ENCODE peak calls at places on chromosome 15, in nine cellular contexts. P is IMR-90, M is adrenal gland, C is body of pancreas, R is HCT116, Y is transverse colon, J is right lobe of liver, K is stomach, W is prostate gland. U is an unnamed sample.

GRCh38 chr15:43749690-43750345 is 3.6 kb downstream of the PDIA3 start:
- DNase-seq in M (no peak), W (no peak), K (peak), R (no peak), P (no peak), C (no peak), Y (no peak), J (no peak), U (peak)

GRCh38 chr15:80159301-80159700 is 6.5 kb downstream of the FAH start:
- DNase-seq in M (no peak), R (no peak), J (no peak), P (no peak), K (no peak), W (no peak), Y (no peak), C (no peak), U (no peak)

GRCh38 chr15:31327674-31328424 is 1.2 kb downstream of the KLF13 start:
- DNase-seq in W (peak), R (no peak), C (peak), M (peak), K (peak), Y (peak), J (peak), P (peak), U (peak)

GRCh38 chr15:94231728-94232086 is 346 bp downstream of the MCTP2 start:
- DNase-seq in K (peak), M (peak), R (no peak), J (no peak), C (no peak), P (no peak), Y (peak), W (no peak), U (peak)

GRCh38 chr15:45030743-45031142 is 7.7 kb downstream of the SORD start:
- DNase-seq in R (no peak), P (no peak), M (no peak), C (no peak), K (no peak), W (no peak), Y (no peak), J (no peak), U (no peak)

GRCh38 chr15:66131831-66132230 is 121.7 kb downstream of the MEGF11 start:
- DNase-seq in K (no peak), W (no peak), Y (no peak), J (no peak), R (no peak), P (no peak), M (no peak), C (no peak), U (no peak)

GRCh38 chr15:29678504-29679034 is 143.7 kb downstream of the TJP1 start:
- DNase-seq in J (no peak), Y (no peak), R (no peak), P (no peak), M (no peak), K (no peak), W (no peak), C (no peak), U (no peak)

GRCh38 chr15:39948817-39949216 is 14.9 kb downstream of the EIF2AK4 start:
- DNase-seq in Y (no peak), K (no peak), W (no peak), C (no peak), P (no peak), R (no peak), J (no peak), M (no peak), U (no peak)

GRCh38 chr15:68404056-68404798 is 27.7 kb downstream of the ITGA11 start:
- DNase-seq in K (no peak), Y (no peak), R (no peak), M (no peak), C (no peak), W (no peak), J (peak), P (no peak), U (no peak)

DNA sequence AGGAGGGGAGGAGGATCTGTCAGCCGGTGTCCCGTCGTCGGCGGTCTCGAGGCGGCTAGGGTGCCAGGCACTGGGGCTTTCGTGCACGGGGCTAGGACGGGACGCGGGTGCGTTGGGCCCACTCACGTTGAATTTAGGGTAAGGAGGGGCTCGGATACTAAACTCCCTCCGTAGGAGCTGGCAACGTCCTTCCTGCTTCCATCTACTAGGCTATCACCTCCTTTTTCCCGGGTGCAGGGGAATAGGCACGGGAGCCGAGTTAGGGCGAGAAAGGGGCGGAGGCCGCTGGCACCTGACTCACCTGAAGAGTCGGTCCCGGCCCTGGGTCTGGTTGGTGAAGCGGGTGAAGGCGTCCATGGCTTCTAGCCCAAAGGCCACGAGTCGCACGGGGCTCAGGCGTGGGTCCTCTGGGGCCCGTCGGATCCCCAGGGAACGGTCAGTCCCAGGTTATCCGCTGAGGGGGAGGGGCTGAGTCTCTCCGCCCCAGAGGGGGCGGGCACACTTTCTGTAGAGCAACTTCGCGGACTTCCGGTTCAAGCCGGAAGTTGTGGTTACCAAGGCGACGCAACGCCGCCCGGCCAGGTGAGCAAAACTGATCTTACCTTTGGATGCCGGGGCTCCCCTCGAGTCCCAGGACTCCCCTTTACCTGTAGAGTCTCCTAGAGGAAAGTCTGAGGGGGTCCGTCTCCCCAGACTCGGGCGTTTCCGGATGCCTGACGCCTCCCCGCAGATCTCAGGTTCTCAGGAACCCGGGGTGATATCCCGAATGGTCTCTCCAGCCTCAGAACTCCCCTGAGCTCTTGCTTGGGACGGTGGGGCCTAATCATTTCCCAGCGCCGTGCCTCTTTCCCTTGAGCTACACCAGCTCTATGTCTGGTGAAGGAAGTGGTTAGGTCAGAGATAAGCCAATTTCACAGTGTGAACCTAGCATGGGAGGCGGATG is at the start of the genes PEX11A and WDR93:
- DNase-seq in C (peak), K (peak), Y (peak), M (peak), W (peak), P (peak), R (peak), J (peak), U (peak)
- TF ChIP-seq POLR2A in C (peak), K (no peak), Y (peak), M (no peak), W (peak), P (no peak), R (peak), J (peak), U (no peak)

GRCh38 chr15:76282451-76282850 is 28.8 kb downstream of the ETFA start:
- DNase-seq in R (no peak), P (no peak), K (no peak), W (no peak), J (no peak), M (no peak), Y (no peak), C (no peak), U (no peak)

GRCh38 chr15:76289582-76289981 is 21.7 kb downstream of the ETFA start:
- DNase-seq in K (no peak), Y (no peak), C (no peak), M (no peak), J (no peak), W (no peak), P (no peak), R (no peak), U (no peak)

GRCh38 chr15:76285241-76285825 is 25.9 kb downstream of the ETFA start:
- DNase-seq in C (no peak), M (no peak), Y (no peak), R (no peak), J (no peak), K (no peak), P (peak), W (no peak), U (peak)

GRCh38 chr15:76286231-76286879 is 24.9 kb downstream of the ETFA start:
- DNase-seq in R (no peak), P (peak), K (no peak), W (no peak), M (no peak), J (no peak), Y (no peak), C (no peak), U (no peak)
- H3K4me3 ChIP-seq in R (no peak), P (no peak), K (no peak), W (no peak), M (no peak), J (no peak), Y (no peak), C (no peak), U (no peak)

GRCh38 chr15:87703238-87704111 is 553.1 kb downstream of the NTRK3 start:
- DNase-seq in K (no peak), P (no peak), J (no peak), W (no peak), C (no peak), R (no peak), M (no peak), Y (no peak), U (no peak)
- TF ChIP-seq POLR2A in K (no peak), P (no peak), J (no peak), W (no peak), C (no peak), R (no peak), M (no peak), Y (no peak), U (no peak)

DNA sequence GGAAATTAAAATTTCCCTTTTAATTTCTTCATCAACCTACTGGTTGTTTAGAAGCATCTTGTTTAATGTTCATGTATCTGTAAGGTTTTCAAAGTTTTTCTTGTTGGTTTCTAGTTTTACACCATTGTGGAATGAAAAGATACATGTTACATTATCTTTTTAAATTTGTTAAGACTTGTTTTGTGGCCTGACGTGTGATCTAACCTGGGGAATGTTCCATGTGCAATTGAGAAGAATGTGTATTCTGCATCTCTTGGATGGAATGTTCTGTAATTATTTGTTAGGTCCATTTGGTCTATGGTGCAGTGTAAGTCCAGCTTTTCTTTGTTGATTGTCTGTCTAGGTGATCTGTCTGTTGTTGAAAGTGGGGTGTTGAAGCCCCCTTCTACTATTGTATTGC is 45.7 kb downstream of the THSD4 start:
- DNase-seq in C (no peak), K (no peak), M (no peak), W (no peak), P (no peak), Y (no peak), J (no peak), R (no peak), U (no peak)
- H3K4me3 ChIP-seq in C (no peak), K (no peak), M (no peak), W (no peak), P (no peak), Y (no peak), J (no peak), R (no peak), U (no peak)

DNA sequence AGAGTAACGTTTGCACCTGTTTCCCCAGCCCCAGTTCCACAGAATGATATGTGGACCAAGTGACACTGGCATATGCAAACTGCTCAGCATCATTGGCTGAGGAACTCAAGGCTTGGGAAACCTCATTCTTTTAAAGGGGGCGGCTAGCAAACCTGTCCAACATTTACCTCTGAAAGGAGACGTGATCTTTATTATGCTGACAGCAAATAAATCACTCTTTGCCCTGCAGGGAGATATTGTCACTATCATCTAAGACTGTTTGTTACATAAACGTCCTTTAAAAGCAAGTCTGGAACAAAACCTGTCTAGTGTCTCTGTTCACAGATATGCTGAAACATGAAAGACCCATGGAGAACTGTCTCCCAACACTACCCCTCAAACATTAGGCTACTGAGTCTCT is 21.5 kb downstream of the CA12 start:
- DNase-seq in Y (no peak), K (no peak), W (no peak), J (no peak), R (no peak), M (no peak), P (no peak), C (no peak), U (no peak)
- TF ChIP-seq POLR2A in Y (no peak), K (no peak), W (no peak), J (no peak), R (no peak), M (no peak), P (no peak), C (no peak), U (no peak)

U was measured in NB4.